ENCODE peak calls at places on chromosomes 6 and 20, in nine cellular contexts. J is foreskin fibroblast, I is breast epithelium, M is fibroblast of villous mesenchyme, F is GM12865, V is cardiac muscle cell, Y is fibroblast of the aortic adventitia, K is AG10803, R is GM06990. Q is an unnamed sample.

GRCh38 chr20:14189794-14190402 is 147.5 kb downstream of the FLRT3 start:
- DNase-seq in J (peak; percentile 32), I (no peak), M (peak; percentile 56), F (peak; percentile 23), V (peak; percentile 47), Y (peak; percentile 76), K (peak; percentile 63), R (no peak), Q (peak; percentile 37)

GRCh38 chr20:5471368-5471767 is 154.6 kb upstream of the PROKR2 start:
- DNase-seq in J (no peak), I (no peak), M (no peak), F (no peak), V (no peak), Y (no peak), K (no peak), R (no peak), Q (no peak)

GRCh38 chr6:36117639-36118549 is 12.4 kb upstream of the MAPK13 start:
- DNase-seq in J (no peak), I (no peak), M (no peak), F (no peak), V (no peak), Y (no peak), K (no peak), R (no peak), Q (no peak)

GRCh38 chr6:53499094-53499493 is 45.8 kb downstream of the GCLC start:
- DNase-seq in J (no peak), I (no peak), M (no peak), F (no peak), V (no peak), Y (no peak), K (no peak), R (no peak), Q (no peak)

GRCh38 chr6:32462609-32463008 is 22.9 kb downstream of the HLA-DRA start:
- DNase-seq in J (no peak), I (no peak), M (no peak), F (peak; percentile 90), V (peak; percentile 59), Y (no peak), K (no peak), R (no peak), Q (no peak)

GRCh38 chr6:28589234-28589951 is 63.7 kb downstream of the GPX5 start:
- DNase-seq in J (peak; percentile 87), I (no peak), M (peak; percentile 80), F (peak; percentile 92), V (peak; percentile 70), Y (peak; percentile 86), K (peak; percentile 88), R (peak; percentile 77), Q (peak; percentile 89)

GRCh38 chr6:73497915-73498314 is 22.9 kb downstream of the EEF1A1 start:
- DNase-seq in J (no peak), I (no peak), M (no peak), F (no peak), V (no peak), Y (no peak), K (no peak), R (no peak), Q (no peak)

GRCh38 chr6:1819007-1819406 is 209.3 kb downstream of the FOXC1 start:
- DNase-seq in J (no peak), I (no peak), M (no peak), F (no peak), V (no peak), Y (no peak), K (no peak), R (no peak), Q (no peak)

GRCh38 chr6:81865712-81866111 is 113.2 kb upstream of the TENT5A start:
- DNase-seq in J (peak; percentile 76), I (no peak), M (peak; percentile 78), F (no peak), V (no peak), Y (peak; percentile 69), K (peak; percentile 44), R (no peak), Q (peak; percentile 51)

DNA sequence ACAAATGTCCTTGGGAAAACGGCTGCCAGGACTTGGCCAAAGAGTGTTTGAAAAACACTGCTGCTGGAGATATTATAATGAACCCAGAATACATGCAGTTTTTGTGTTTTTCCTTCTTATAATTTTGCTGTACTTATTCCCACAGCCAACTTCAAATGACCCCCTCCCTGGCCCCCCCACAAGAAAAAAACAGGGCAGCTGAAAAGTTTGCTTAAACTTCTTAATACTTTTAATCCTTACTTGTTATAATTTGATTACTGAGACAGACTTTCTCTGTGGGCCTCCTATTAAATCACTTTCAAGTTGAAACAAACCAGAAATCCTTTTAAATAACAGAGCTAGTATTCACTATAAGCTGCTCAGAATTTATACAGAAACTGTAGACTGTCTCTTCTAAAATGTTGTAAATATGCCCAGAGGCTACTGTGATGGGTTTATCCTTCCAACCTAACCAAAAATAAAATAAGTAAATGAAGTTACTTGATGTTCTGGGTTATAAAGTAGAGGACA is 106.3 kb downstream of the CENPW start:
- DNase-seq in J (no peak), I (no peak), M (no peak), F (no peak), V (no peak), Y (no peak), K (no peak), R (no peak), Q (no peak)
- H3K4me3 ChIP-seq in J (no peak overlapping the region), I (no peak overlapping the region), M (no peak overlapping the region), F (no peak overlapping the region), V (no peak overlapping the region), Y (no peak overlapping the region), K (no peak overlapping the region), R (no peak overlapping the region), Q (no peak overlapping the region)

DNA sequence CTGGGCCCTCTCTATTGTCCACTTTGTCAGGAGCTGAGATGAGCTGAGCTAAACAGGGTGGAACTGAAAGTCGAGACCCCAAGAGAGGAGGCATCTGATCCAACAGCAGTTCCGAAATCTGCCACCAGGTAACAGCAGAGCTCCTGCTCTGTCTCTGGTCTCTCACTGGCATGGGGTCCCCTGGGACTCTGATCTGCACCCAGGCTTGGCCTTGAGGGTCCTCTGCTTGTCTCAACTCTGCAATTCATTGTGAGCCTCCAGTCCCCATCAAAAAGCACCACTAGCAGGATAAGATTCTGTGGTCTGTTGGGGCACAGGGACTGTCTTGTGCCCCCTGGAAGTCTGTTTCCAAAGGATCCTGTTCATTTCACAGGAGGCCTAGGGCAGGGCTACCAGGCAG is 62.5 kb upstream of the TOP1 start:
- DNase-seq in J (no peak), I (no peak), M (no peak), F (peak; percentile 50), V (peak; percentile 14), Y (no peak), K (no peak), R (no peak), Q (no peak)
- TF ChIP-seq CTCF in J (peak; percentile 32), I (no peak), M (peak; percentile 48), F (peak; percentile 55), V (peak; percentile 27), Y (peak; percentile 49), K (peak; percentile 38), R (peak; percentile 36), Q (peak; percentile 40)

GRCh38 chr6:169587992-169588391 is 113.8 kb downstream of the WDR27 start:
- DNase-seq in J (no peak), I (no peak), M (peak; percentile 51), F (no peak), V (no peak), Y (no peak), K (peak; percentile 30), R (no peak), Q (no peak)

GRCh38 chr6:169591616-169592015 is 110.2 kb downstream of the WDR27 start:
- DNase-seq in J (no peak), I (no peak), M (no peak), F (no peak), V (no peak), Y (no peak), K (no peak), R (no peak), Q (no peak)

GRCh38 chr6:169589293-169589692 is 112.5 kb downstream of the WDR27 start:
- DNase-seq in J (peak; percentile 6), I (no peak), M (peak; percentile 51), F (peak; percentile 62), V (no peak), Y (peak; percentile 12), K (peak; percentile 42), R (peak; percentile 29), Q (peak; percentile 15)

GRCh38 chr6:169590376-169590939 is 111.4 kb downstream of the WDR27 start:
- DNase-seq in J (no peak), I (no peak), M (no peak), F (no peak), V (no peak), Y (no peak), K (no peak), R (no peak), Q (no peak)

DNA sequence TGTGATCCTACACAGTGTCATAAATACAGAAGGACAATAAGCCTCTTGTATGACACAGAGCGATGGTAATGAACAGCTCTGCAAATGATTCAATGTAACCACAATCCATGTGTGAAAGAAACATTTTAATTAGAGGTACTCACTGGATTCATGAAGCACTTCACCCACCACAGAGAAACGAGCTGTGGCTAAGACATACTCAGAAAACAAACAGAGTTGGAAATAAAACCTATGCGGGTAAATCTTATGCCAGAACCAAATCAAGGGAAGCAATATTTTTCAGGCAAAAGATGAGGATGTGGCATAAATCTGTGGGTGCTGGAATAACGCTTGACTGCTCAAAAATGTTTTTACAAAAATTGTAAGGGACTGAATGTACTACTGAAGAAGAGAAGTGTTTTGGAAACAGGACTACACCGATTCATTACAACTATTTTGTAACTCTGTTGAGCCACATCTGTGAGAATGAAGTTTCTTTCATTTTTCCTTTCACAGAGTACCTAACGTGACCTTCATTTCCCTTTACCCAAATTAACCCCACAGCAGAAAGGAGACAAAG is 112.1 kb downstream of the WDR27 start:
- DNase-seq in J (peak; percentile 22), I (no peak), M (peak; percentile 52), F (peak; percentile 41), V (no peak), Y (no peak), K (peak; percentile 75), R (peak; percentile 32), Q (no peak)
- H3K4me3 ChIP-seq in J (no peak overlapping the region), I (no peak overlapping the region), M (no peak overlapping the region), F (no peak overlapping the region), V (no peak overlapping the region), Y (no peak overlapping the region), K (no peak overlapping the region), R (peak overlapping the region; percentile 2), Q (no peak overlapping the region)

DNA sequence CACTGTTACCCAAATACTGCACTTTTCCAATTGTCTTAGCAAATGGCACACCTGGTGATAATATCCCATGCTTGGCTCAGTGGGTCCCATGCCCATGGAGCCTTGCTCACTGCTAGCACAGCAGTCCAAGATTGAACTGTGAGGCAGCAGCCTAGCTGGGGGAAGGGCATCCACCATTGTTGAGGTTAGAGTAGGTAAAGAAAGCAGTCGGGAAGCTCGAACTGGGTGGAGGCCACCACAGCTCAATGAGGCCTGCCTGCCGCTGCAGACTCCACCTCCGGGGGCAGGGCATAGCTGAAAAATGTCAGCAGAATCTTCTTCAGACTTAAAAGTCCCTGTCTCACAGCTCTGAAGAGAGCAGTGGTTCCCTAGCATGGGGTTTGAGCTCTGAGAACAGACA is 9.2 kb upstream of the CST2 start:
- DNase-seq in J (no peak), I (no peak), M (no peak), F (no peak), V (no peak), Y (no peak), K (no peak), R (no peak), Q (no peak)
- TF ChIP-seq CTCF in J (no peak), I (no peak), M (no peak), F (no peak), V (no peak), Y (no peak), K (no peak), R (no peak), Q (no peak)